ENCODE peak calls at places on chromosomes 2 and 18, in nine cellular contexts. U is HS-5; D is right lobe of liver; H is NCI-H345; R is colonic mucosa; B is GM04503; N is substantia nigra; I is endodermal cell; X is effector memory CD4-positive, alpha-beta T cell. C is an unnamed sample.

GRCh38 chr2:241703128-241703604 is 1.3 kb downstream of the ING5 start:
- DNase-seq in U (no peak), D (no peak), H (peak; percentile 22), R (no peak), B (no peak), N (no peak), I (no peak), X (no peak), C (no peak)

GRCh38 chr2:128172191-128172590 is 81.2 kb downstream of the UGGT1 start:
- DNase-seq in U (no peak), D (no peak), H (no peak), R (no peak), B (no peak), N (no peak), I (peak; percentile 70), X (no peak), C (no peak)

GRCh38 chr2:222393733-222394267 is 30.5 kb upstream of the SGPP2 start:
- DNase-seq in U (no peak), D (no peak), H (no peak), R (no peak), B (no peak), N (no peak), I (peak; percentile 58), X (no peak), C (no peak)

GRCh38 chr2:193371200-193371599 is 1176.5 kb upstream of the TMEFF2 start:
- DNase-seq in U (no peak), D (no peak), H (no peak), R (no peak), B (no peak), N (no peak), I (peak; percentile 51), X (no peak), C (no peak)

GRCh38 chr2:123916512-123916911 is 108.6 kb upstream of the CNTNAP5 start:
- DNase-seq in U (no peak), D (no peak), H (no peak), R (no peak), B (no peak), N (no peak), I (no peak), X (no peak), C (no peak)

GRCh38 chr18:12325726-12326245 is 17.7 kb downstream of the TUBB6 start:
- DNase-seq in U (no peak), D (no peak), H (no peak), R (no peak), B (no peak), N (no peak), I (no peak), X (no peak), C (no peak)

GRCh38 chr2:168146892-168147810 is 100.2 kb downstream of the STK39 start:
- DNase-seq in U (no peak), D (no peak), H (no peak), R (no peak), B (no peak), N (no peak), I (no peak), X (no peak), C (no peak)

GRCh38 chr18:13137939-13138821 is 80.4 kb upstream of the LDLRAD4 start:
- DNase-seq in U (no peak), D (peak; percentile 88), H (no peak), R (peak; percentile 90), B (peak; percentile 49), N (no peak), I (no peak), X (peak; percentile 61), C (no peak)

GRCh38 chr2:4973354-4973753 is 718.8 kb upstream of the SOX11 start:
- DNase-seq in U (no peak), D (no peak), H (no peak), R (no peak), B (no peak), N (no peak), I (no peak), X (no peak), C (no peak)

GRCh38 chr2:241608881-241609280 is 28.1 kb downstream of the THAP4 start:
- DNase-seq in U (no peak), D (no peak), H (no peak), R (no peak), B (no peak), N (no peak), I (no peak), X (no peak), C (no peak)

GRCh38 chr2:101698419-101699190 is 1.1 kb downstream of the MAP4K4 start:
- DNase-seq in U (no peak), D (no peak), H (peak; percentile 42), R (peak; percentile 34), B (no peak), N (no peak), I (no peak), X (no peak), C (no peak)

GRCh38 chr2:105732955-105733607 is 11.6 kb upstream of the NCK2 start:
- DNase-seq in U (no peak), D (no peak), H (no peak), R (no peak), B (no peak), N (no peak), I (peak; percentile 22), X (no peak), C (no peak)

GRCh38 chr18:58570360-58571064 is 58.4 kb downstream of the ALPK2 start:
- DNase-seq in U (no peak), D (no peak), H (no peak), R (no peak), B (no peak), N (no peak), I (no peak), X (no peak), C (no peak)

GRCh38 chr2:152441961-152442360 is 107.0 kb downstream of the FMNL2 start:
- DNase-seq in U (no peak), D (no peak), H (no peak), R (no peak), B (no peak), N (no peak), I (no peak), X (no peak), C (no peak)

GRCh38 chr2:90069290-90069894 is 1377.9 kb downstream of the RPIA start:
- DNase-seq in U (no peak), D (peak; percentile 68), H (no peak), R (peak; percentile 52), B (no peak), N (no peak), I (peak; percentile 52), X (no peak), C (peak; percentile 3)

GRCh38 chr2:108278631-108279030 is 10.1 kb upstream of the SULT1C2 start:
- DNase-seq in U (peak; percentile 33), D (no peak), H (no peak), R (no peak), B (no peak), N (no peak), I (no peak), X (no peak), C (no peak)

GRCh38 chr18:10085876-10086275 is 172.1 kb downstream of the VAPA start:
- DNase-seq in U (no peak), D (no peak), H (no peak), R (no peak), B (no peak), N (no peak), I (no peak), X (no peak), C (no peak)

GRCh38 chr2:237256845-237257244 is 157.1 kb downstream of the COL6A3 start:
- DNase-seq in U (no peak), D (no peak), H (no peak), R (no peak), B (no peak), N (no peak), I (no peak), X (no peak), C (no peak)

GRCh38 chr2:237479747-237480146 is 7.3 kb upstream of the MLPH start:
- DNase-seq in U (no peak), D (no peak), H (no peak), R (no peak), B (no peak), N (no peak), I (no peak), X (no peak), C (no peak)

GRCh38 chr2:28997237-28997846 is 16.2 kb downstream of the TOGARAM2 start:
- DNase-seq in U (no peak), D (peak; percentile 19), H (no peak), R (no peak), B (no peak), N (no peak), I (no peak), X (no peak), C (no peak)

GRCh38 chr2:37585982-37586621 is 85.3 kb downstream of the CDC42EP3 start:
- DNase-seq in U (peak; percentile 90), D (no peak), H (no peak), R (peak; percentile 44), B (peak; percentile 93), N (no peak), I (no peak), X (peak; percentile 73), C (no peak)

GRCh38 chr2:111157071-111157661 is 36.5 kb downstream of the BCL2L11 start:
- DNase-seq in U (no peak), D (no peak), H (peak; percentile 67), R (no peak), B (no peak), N (no peak), I (no peak), X (no peak), C (no peak)